ENCODE peak calls at places on chromosomes 16 and 17, in eight cellular contexts. C is ovary; Z is MV-4-11; Y is NCI-H1105 treated with DMSO at 0.1 percent for 48 hours; N is amygdala; O is NCI-H1092 treated with DMSO at 0.1 percent for 48 hours; I is T-helper 9 cell; A is stimulated activated CD8-positive, alpha-beta memory T cell treated with anti-CD3 and anti-CD28 coated beads, Interleukin-7, amount 100 ng/mL, for 24 hours. T is an unnamed sample.

GRCh38 chr17:43661699-43662431 is at the start of gene MEOX1:
- DNase-seq in C (no peak), Z (no peak), Y (no peak), N (no peak), O (no peak), I (no peak), A (no peak), T (no peak)

GRCh38 chr17:7133916-7134315 is 19.3 kb upstream of the ASGR2 start:
- DNase-seq in C (no peak), Z (no peak), Y (no peak), N (no peak), O (no peak), I (no peak), A (no peak), T (no peak)

GRCh38 chr17:29180051-29180787 is at the start of gene MYO18A:
- DNase-seq in C (peak), Z (peak), Y (peak), N (peak), O (peak), I (peak), A (peak), T (peak)

GRCh38 chr16:64440421-64440831 is 681.4 kb downstream of the CDH11 start:
- DNase-seq in C (no peak), Z (no peak), Y (no peak), N (no peak), O (no peak), I (no peak), A (no peak), T (peak)

GRCh38 chr16:84144301-84144858 is 597 bp downstream of the HSDL1 start:
- DNase-seq in C (peak), Z (no peak), Y (no peak), N (no peak), O (peak), I (peak), A (peak), T (peak)

GRCh38 chr17:9402590-9403199 is 172.9 kb downstream of the STX8 start:
- DNase-seq in C (no peak), Z (peak), Y (peak), N (no peak), O (no peak), I (peak), A (peak), T (no peak)

GRCh38 chr16:85576944-85577343 is 36.2 kb upstream of the GSE1 start:
- DNase-seq in C (no peak), Z (no peak), Y (no peak), N (no peak), O (no peak), I (no peak), A (no peak), T (no peak)

GRCh38 chr16:19105891-19106624 is 7.7 kb upstream of the ITPRIPL2 start:
- DNase-seq in C (no peak), Z (peak), Y (no peak), N (no peak), O (no peak), I (no peak), A (no peak), T (no peak)

GRCh38 chr17:57609125-57609877 is 135.8 kb downstream of the CCDC182 start:
- DNase-seq in C (no peak), Z (no peak), Y (no peak), N (no peak), O (no peak), I (no peak), A (no peak), T (peak)

GRCh38 chr17:15955793-15956541 is 11.0 kb downstream of the ADORA2B start:
- DNase-seq in C (no peak), Z (peak), Y (no peak), N (no peak), O (no peak), I (no peak), A (no peak), T (no peak)

GRCh38 chr16:1434644-1435592 is 4.0 kb downstream of the PERCC1 start:
- DNase-seq in C (no peak), Z (no peak), Y (no peak), N (no peak), O (no peak), I (no peak), A (no peak), T (no peak)

GRCh38 chr17:59779521-59779920 is 72.1 kb downstream of the VMP1 start:
- DNase-seq in C (no peak), Z (no peak), Y (no peak), N (no peak), O (no peak), I (no peak), A (no peak), T (no peak)

GRCh38 chr16:78931267-78932060 is 669.1 kb downstream of the MAF start:
- DNase-seq in C (no peak), Z (no peak), Y (no peak), N (no peak), O (no peak), I (no peak), A (no peak), T (no peak)

T was measured in aorta.